ENCODE peak calls at places on chromosomes 16 and 17, in nine cellular contexts. One of them, this sample, is unnamed.

GRCh38 chr16:23227529-23227928 is 45.0 kb downstream of the SCNN1G start:
- DNase-seq in lung: no peak
- DNase-seq in uterus: no peak
- DNase-seq in endodermal cell: no peak
- DNase-seq in body of pancreas: no peak
- DNase-seq in cardiac muscle cell: no peak
- DNase-seq in CD8-positive, alpha-beta memory T cell: no peak
- DNase-seq in H9: no peak
- DNase-seq in lower lobe of right lung: no peak
- DNase-seq in this sample: no peak

GRCh38 chr16:25257956-25258855 is 561 bp upstream of the ZKSCAN2 start:
- DNase-seq in uterus: peak; percentile 87
- DNase-seq in endodermal cell: peak; percentile 94
- DNase-seq in body of pancreas: peak; percentile 79
- DNase-seq in H9: peak; percentile 89
- DNase-seq in lower lobe of right lung: peak; percentile 88
- DNase-seq in lung: peak; percentile 82
- DNase-seq in cardiac muscle cell: peak; percentile 90
- DNase-seq in CD8-positive, alpha-beta memory T cell: peak; percentile 78
- DNase-seq in this sample: peak; percentile 79

GRCh38 chr16:57807968-57808528 is 5.8 kb upstream of the KIFC3 start:
- DNase-seq in uterus: peak; percentile 88
- DNase-seq in cardiac muscle cell: peak; percentile 68
- DNase-seq in lung: peak; percentile 81
- DNase-seq in CD8-positive, alpha-beta memory T cell: no peak
- DNase-seq in lower lobe of right lung: peak; percentile 89
- DNase-seq in H9: peak; percentile 79
- DNase-seq in body of pancreas: peak; percentile 90
- DNase-seq in endodermal cell: peak; percentile 93
- DNase-seq in this sample: peak; percentile 81

GRCh38 chr17:38431343-38432145 is 3.3 kb downstream of the ARHGAP23 start:
- DNase-seq in lung: no peak
- DNase-seq in uterus: no peak
- DNase-seq in H9: no peak
- DNase-seq in lower lobe of right lung: no peak
- DNase-seq in cardiac muscle cell: no peak
- DNase-seq in body of pancreas: no peak
- DNase-seq in endodermal cell: peak; percentile 39
- DNase-seq in CD8-positive, alpha-beta memory T cell: no peak
- DNase-seq in this sample: no peak

GRCh38 chr17:72370819-72371218 is 250.0 kb downstream of the SOX9 start:
- DNase-seq in H9: no peak
- DNase-seq in cardiac muscle cell: no peak
- DNase-seq in body of pancreas: no peak
- DNase-seq in endodermal cell: no peak
- DNase-seq in lower lobe of right lung: no peak
- DNase-seq in uterus: no peak
- DNase-seq in lung: no peak
- DNase-seq in CD8-positive, alpha-beta memory T cell: no peak
- DNase-seq in this sample: no peak

GRCh38 chr16:72210072-72210471 is 38.1 kb upstream of the PMFBP1 start:
- DNase-seq in H9: no peak
- DNase-seq in uterus: no peak
- DNase-seq in lung: no peak
- DNase-seq in CD8-positive, alpha-beta memory T cell: no peak
- DNase-seq in endodermal cell: no peak
- DNase-seq in lower lobe of right lung: no peak
- DNase-seq in body of pancreas: no peak
- DNase-seq in cardiac muscle cell: no peak
- DNase-seq in this sample: no peak

GRCh38 chr17:36933174-36934143 is 3.8 kb upstream of the LHX1 start:
- DNase-seq in body of pancreas: no peak
- DNase-seq in uterus: no peak
- DNase-seq in CD8-positive, alpha-beta memory T cell: no peak
- DNase-seq in endodermal cell: peak; percentile 73
- DNase-seq in cardiac muscle cell: no peak
- DNase-seq in lower lobe of right lung: no peak
- DNase-seq in lung: no peak
- DNase-seq in H9: peak; percentile 41
- DNase-seq in this sample: no peak

GRCh38 chr17:29102046-29102445 is 59.1 kb downstream of the PIPOX start:
- DNase-seq in uterus: no peak
- DNase-seq in endodermal cell: no peak
- DNase-seq in H9: no peak
- DNase-seq in CD8-positive, alpha-beta memory T cell: no peak
- DNase-seq in cardiac muscle cell: no peak
- DNase-seq in body of pancreas: no peak
- DNase-seq in lung: no peak
- DNase-seq in lower lobe of right lung: no peak
- DNase-seq in this sample: no peak

GRCh38 chr17:40121191-40121885 is 433 bp upstream of the MSL1 start:
- DNase-seq in uterus: peak; percentile 65
- DNase-seq in body of pancreas: no peak
- DNase-seq in CD8-positive, alpha-beta memory T cell: no peak
- DNase-seq in lower lobe of right lung: peak; percentile 65
- DNase-seq in lung: peak; percentile 42
- DNase-seq in H9: peak; percentile 46
- DNase-seq in endodermal cell: peak; percentile 82
- DNase-seq in cardiac muscle cell: peak; percentile 65
- DNase-seq in this sample: peak; percentile 58

GRCh38 chr16:30166202-30166902 is 17.1 kb upstream of the CORO1A start:
- DNase-seq in endodermal cell: no peak
- DNase-seq in uterus: no peak
- DNase-seq in lung: no peak
- DNase-seq in cardiac muscle cell: no peak
- DNase-seq in H9: no peak
- DNase-seq in CD8-positive, alpha-beta memory T cell: peak; percentile 28
- DNase-seq in body of pancreas: no peak
- DNase-seq in lower lobe of right lung: no peak
- DNase-seq in this sample: no peak

DNA sequence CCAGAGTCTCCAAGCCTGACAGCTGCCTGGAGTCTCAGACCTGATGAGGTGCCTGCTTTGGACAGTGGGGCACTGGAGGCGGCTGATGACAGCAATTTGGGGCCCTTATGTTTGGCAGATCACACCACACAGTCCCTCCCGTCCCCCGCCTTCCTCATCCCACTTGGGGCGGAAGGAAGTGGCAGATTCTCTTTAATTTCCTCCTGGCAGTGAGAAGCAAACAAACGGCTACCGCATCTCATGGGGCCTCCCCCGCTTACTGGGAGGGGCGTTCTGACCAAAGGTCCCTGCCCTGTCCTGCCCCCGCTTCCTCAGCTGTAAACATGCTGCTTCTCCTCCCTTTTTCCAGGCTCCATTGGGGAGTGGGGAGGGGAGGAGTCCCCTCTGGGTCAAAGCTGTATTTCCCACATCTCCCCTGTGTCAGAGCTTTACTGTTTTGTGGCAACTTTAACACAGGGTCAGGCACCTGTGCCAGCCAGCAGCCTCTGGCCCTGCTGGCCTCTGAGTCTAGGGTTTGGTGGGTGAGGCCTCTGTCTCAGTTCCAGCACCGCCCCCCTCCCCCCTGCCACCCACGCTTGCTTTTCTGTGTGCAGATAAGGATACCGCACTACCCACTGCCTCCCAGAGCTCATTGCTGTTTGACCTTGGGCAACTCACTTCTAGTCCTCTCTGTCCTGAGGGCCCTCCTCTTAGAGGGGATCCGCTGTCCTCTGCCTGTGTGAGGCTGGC is 5.4 kb upstream of the NFATC3 start:
- DNase-seq in body of pancreas: peak; percentile 22
- DNase-seq in H9: no peak
- DNase-seq in cardiac muscle cell: no peak
- DNase-seq in lower lobe of right lung: peak; percentile 87
- DNase-seq in lung: peak; percentile 75
- DNase-seq in CD8-positive, alpha-beta memory T cell: peak; percentile 73
- DNase-seq in uterus: peak; percentile 79
- DNase-seq in endodermal cell: no peak
- DNase-seq in this sample: peak; percentile 80
- H3K27ac ChIP-seq in body of pancreas: peak overlapping the region; percentile 31
- H3K27ac ChIP-seq in H9: no peak overlapping the region
- H3K27ac ChIP-seq in cardiac muscle cell: no peak overlapping the region
- H3K27ac ChIP-seq in lower lobe of right lung: peak overlapping the region; percentile 99
- H3K27ac ChIP-seq in lung: peak overlapping the region; percentile 60
- H3K27ac ChIP-seq in CD8-positive, alpha-beta memory T cell: peak overlapping the region; percentile 77
- H3K27ac ChIP-seq in uterus: peak overlapping the region; percentile 74
- H3K27ac ChIP-seq in endodermal cell: no peak overlapping the region
- H3K27ac ChIP-seq in this sample: peak overlapping the region; percentile 79

GRCh38 chr17:75693500-75694481 is 26.7 kb downstream of the SAP30BP start:
- DNase-seq in CD8-positive, alpha-beta memory T cell: no peak
- DNase-seq in lower lobe of right lung: peak; percentile 70
- DNase-seq in endodermal cell: peak; percentile 92
- DNase-seq in lung: peak; percentile 81
- DNase-seq in body of pancreas: peak; percentile 57
- DNase-seq in uterus: peak; percentile 64
- DNase-seq in H9: peak; percentile 79
- DNase-seq in cardiac muscle cell: peak; percentile 77
- DNase-seq in this sample: peak; percentile 78

GRCh38 chr17:75695141-75695829 is 26.0 kb upstream of the ITGB4 start:
- DNase-seq in body of pancreas: no peak
- DNase-seq in uterus: no peak
- DNase-seq in lung: no peak
- DNase-seq in endodermal cell: no peak
- DNase-seq in cardiac muscle cell: no peak
- DNase-seq in lower lobe of right lung: no peak
- DNase-seq in H9: no peak
- DNase-seq in CD8-positive, alpha-beta memory T cell: no peak
- DNase-seq in this sample: no peak

GRCh38 chr17:75695830-75696271 is 25.4 kb upstream of the ITGB4 start:
- DNase-seq in lung: no peak
- DNase-seq in CD8-positive, alpha-beta memory T cell: no peak
- DNase-seq in cardiac muscle cell: no peak
- DNase-seq in body of pancreas: no peak
- DNase-seq in uterus: no peak
- DNase-seq in endodermal cell: no peak
- DNase-seq in lower lobe of right lung: no peak
- DNase-seq in H9: no peak
- DNase-seq in this sample: peak; percentile 60

GRCh38 chr17:75692976-75693375 is 25.8 kb downstream of the SAP30BP start:
- DNase-seq in lower lobe of right lung: no peak
- DNase-seq in lung: no peak
- DNase-seq in cardiac muscle cell: no peak
- DNase-seq in H9: no peak
- DNase-seq in body of pancreas: no peak
- DNase-seq in uterus: no peak
- DNase-seq in CD8-positive, alpha-beta memory T cell: no peak
- DNase-seq in endodermal cell: no peak
- DNase-seq in this sample: no peak

GRCh38 chr17:75694536-75694935 is 26.7 kb upstream of the ITGB4 start:
- DNase-seq in cardiac muscle cell: no peak
- DNase-seq in H9: no peak
- DNase-seq in lung: no peak
- DNase-seq in endodermal cell: no peak
- DNase-seq in lower lobe of right lung: no peak
- DNase-seq in CD8-positive, alpha-beta memory T cell: no peak
- DNase-seq in uterus: no peak
- DNase-seq in body of pancreas: no peak
- DNase-seq in this sample: no peak
- H3K27ac ChIP-seq in cardiac muscle cell: no peak overlapping the region
- H3K27ac ChIP-seq in H9: no peak overlapping the region
- H3K27ac ChIP-seq in lung: peak overlapping the region; percentile 69
- H3K27ac ChIP-seq in endodermal cell: peak overlapping the region; percentile 25
- H3K27ac ChIP-seq in lower lobe of right lung: peak overlapping the region; percentile 64
- H3K27ac ChIP-seq in CD8-positive, alpha-beta memory T cell: no peak overlapping the region
- H3K27ac ChIP-seq in uterus: no peak overlapping the region
- H3K27ac ChIP-seq in body of pancreas: peak overlapping the region; percentile 84
- H3K27ac ChIP-seq in this sample: peak overlapping the region; percentile 83

GRCh38 chr17:17971431-17972125 is 622 bp downstream of the TOM1L2 start:
- DNase-seq in uterus: peak; percentile 40
- DNase-seq in endodermal cell: no peak
- DNase-seq in lung: peak; percentile 48
- DNase-seq in body of pancreas: peak; percentile 57
- DNase-seq in lower lobe of right lung: peak; percentile 77
- DNase-seq in cardiac muscle cell: peak; percentile 45
- DNase-seq in H9: no peak
- DNase-seq in CD8-positive, alpha-beta memory T cell: peak; percentile 21
- DNase-seq in this sample: peak; percentile 60
- H3K27ac ChIP-seq in uterus: peak overlapping the region; percentile 89
- H3K27ac ChIP-seq in endodermal cell: no peak overlapping the region
- H3K27ac ChIP-seq in lung: peak overlapping the region; percentile 98
- H3K27ac ChIP-seq in body of pancreas: peak overlapping the region; percentile 96
- H3K27ac ChIP-seq in lower lobe of right lung: peak overlapping the region; percentile 92
- H3K27ac ChIP-seq in cardiac muscle cell: peak overlapping the region; percentile 71
- H3K27ac ChIP-seq in H9: no peak overlapping the region
- H3K27ac ChIP-seq in CD8-positive, alpha-beta memory T cell: peak overlapping the region; percentile 79
- H3K27ac ChIP-seq in this sample: peak overlapping the region; percentile 93

DNA sequence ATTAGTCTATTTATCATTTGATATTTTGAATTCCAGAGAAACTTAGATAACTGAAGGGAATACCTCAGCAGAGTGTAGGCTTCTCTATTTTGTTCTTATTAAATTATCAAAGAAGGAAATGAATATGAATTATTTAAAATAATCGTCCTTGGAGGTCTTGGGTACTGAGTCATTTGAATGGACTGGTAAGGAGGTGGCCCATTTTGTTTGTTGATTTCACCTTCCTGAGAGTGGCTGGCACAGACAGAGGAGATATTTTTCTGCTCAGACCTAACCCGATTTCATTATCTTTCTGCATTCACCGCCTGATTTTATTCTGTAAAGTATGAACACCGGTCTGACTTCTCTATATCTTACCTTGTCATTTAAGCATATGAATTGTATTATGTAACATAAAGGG is 88.0 kb downstream of the USP22 start:
- DNase-seq in lung: no peak
- DNase-seq in lower lobe of right lung: no peak
- DNase-seq in body of pancreas: no peak
- DNase-seq in CD8-positive, alpha-beta memory T cell: no peak
- DNase-seq in endodermal cell: no peak
- DNase-seq in uterus: no peak
- DNase-seq in H9: no peak
- DNase-seq in cardiac muscle cell: no peak
- DNase-seq in this sample: no peak
- H3K27ac ChIP-seq in lung: no peak overlapping the region
- H3K27ac ChIP-seq in lower lobe of right lung: no peak overlapping the region
- H3K27ac ChIP-seq in body of pancreas: no peak overlapping the region
- H3K27ac ChIP-seq in CD8-positive, alpha-beta memory T cell: no peak overlapping the region
- H3K27ac ChIP-seq in endodermal cell: no peak overlapping the region
- H3K27ac ChIP-seq in uterus: peak overlapping the region; percentile 57
- H3K27ac ChIP-seq in H9: no peak overlapping the region
- H3K27ac ChIP-seq in cardiac muscle cell: no peak overlapping the region
- H3K27ac ChIP-seq in this sample: no peak overlapping the region

This sample was measured in heart right ventricle.